ENCODE peak calls at places on chromosomes 5 and 9, in seven cellular contexts. D is brain microvascular endothelial cell, H is neural progenitor cell, C is HepG2, E is fibroblast of lung, X is AG04449, L is cardiac muscle cell. I is an unnamed sample.

GRCh38 chr9:121494192-121494591 is 5.5 kb downstream of the GGTA1 start:
- DNase-seq in D (no peak), H (no peak), C (no peak), E (no peak), X (no peak), L (no peak), I (no peak)

GRCh38 chr9:4366649-4367330 is 66.9 kb upstream of the GLIS3 start:
- DNase-seq in D (peak), H (peak), C (peak), E (peak), X (no peak), L (peak), I (peak)

GRCh38 chr9:98781588-98782383 is 14.6 kb downstream of the ANKS6 start:
- DNase-seq in D (no peak), H (no peak), C (peak), E (no peak), X (no peak), L (no peak), I (peak)

GRCh38 chr5:149325166-149325735 is 20.0 kb upstream of the GRPEL2 start:
- DNase-seq in D (no peak), H (no peak), C (no peak), E (peak), X (no peak), L (no peak), I (no peak)

GRCh38 chr5:172117977-172118701 is 69.9 kb downstream of the STK10 start:
- DNase-seq in D (no peak), H (no peak), C (no peak), E (no peak), X (no peak), L (no peak), I (no peak)

GRCh38 chr9:132150256-132150655 is 11.6 kb upstream of the NTNG2 start:
- DNase-seq in D (no peak), H (no peak), C (no peak), E (no peak), X (no peak), L (no peak), I (no peak)

GRCh38 chr9:133712221-133713100 is 25.7 kb downstream of the SARDH start:
- DNase-seq in D (no peak), H (no peak), C (no peak), E (no peak), X (no peak), L (no peak), I (no peak)

GRCh38 chr9:134851015-134851414 is 29.6 kb upstream of the FCN2 start:
- DNase-seq in D (no peak), H (no peak), C (no peak), E (no peak), X (no peak), L (no peak), I (no peak)

GRCh38 chr5:2725957-2726356 is 25.5 kb downstream of the IRX2 start:
- DNase-seq in D (no peak), H (no peak), C (no peak), E (no peak), X (no peak), L (no peak), I (no peak)

GRCh38 chr5:103582364-103582763 is 19.8 kb upstream of the NUDT12 start:
- DNase-seq in D (peak), H (peak), C (peak), E (peak), X (no peak), L (peak), I (no peak)

GRCh38 chr9:131036529-131037335 is 27.8 kb downstream of the LAMC3 start:
- DNase-seq in D (no peak), H (no peak), C (no peak), E (no peak), X (no peak), L (no peak), I (no peak)

GRCh38 chr5:1883925-1884637 is 1.4 kb upstream of the IRX4 start:
- DNase-seq in D (no peak), H (peak), C (no peak), E (no peak), X (no peak), L (no peak), I (no peak)

GRCh38 chr5:84597904-84598303 is 213.2 kb upstream of the EDIL3 start:
- DNase-seq in D (no peak), H (no peak), C (no peak), E (no peak), X (no peak), L (no peak), I (no peak)

GRCh38 chr5:93874080-93874479 is 132.7 kb upstream of the POU5F2 start:
- DNase-seq in D (no peak), H (no peak), C (no peak), E (no peak), X (no peak), L (no peak), I (no peak)

GRCh38 chr5:120734033-120734432 is 269.9 kb downstream of the PRR16 start:
- DNase-seq in D (no peak), H (peak), C (no peak), E (no peak), X (no peak), L (no peak), I (no peak)

GRCh38 chr5:133456933-133457402 is 155.4 kb downstream of the FSTL4 start:
- DNase-seq in D (no peak), H (no peak), C (peak), E (peak), X (no peak), L (no peak), I (no peak)

GRCh38 chr5:67577424-67577823 is 380.8 kb upstream of the CD180 start:
- DNase-seq in D (no peak), H (no peak), C (no peak), E (peak), X (no peak), L (no peak), I (no peak)

GRCh38 chr9:112754578-112754977 is 4.0 kb downstream of the SNX30 start:
- DNase-seq in D (no peak), H (no peak), C (no peak), E (peak), X (no peak), L (no peak), I (no peak)

GRCh38 chr9:135591491-135592330 is 30.2 kb downstream of the PAEP start:
- DNase-seq in D (no peak), H (no peak), C (no peak), E (no peak), X (no peak), L (no peak), I (no peak)

GRCh38 chr9:89978185-89978584 is 373.4 kb downstream of the GADD45G start:
- DNase-seq in D (peak), H (peak), C (no peak), E (peak), X (no peak), L (peak), I (no peak)
- TF ChIP-seq CTCF in D (peak), H (peak), C (peak), E (peak), X (peak), L (peak), I (peak)

GRCh38 chr5:141149812-141150211 is at the start of gene PCDHB6:
- DNase-seq in D (no peak), H (peak), C (peak), E (no peak), X (no peak), L (no peak), I (no peak)
- TF ChIP-seq CTCF in D (no peak), H (peak), C (peak), E (no peak), X (no peak), L (peak), I (no peak)

GRCh38 chr5:138789771-138790242 is 36.6 kb downstream of the CTNNA1 start:
- DNase-seq in D (peak), H (peak), C (peak), E (peak), X (no peak), L (peak), I (no peak)
- TF ChIP-seq CTCF in D (peak), H (peak), C (peak), E (peak), X (peak), L (peak), I (no peak)

DNA sequence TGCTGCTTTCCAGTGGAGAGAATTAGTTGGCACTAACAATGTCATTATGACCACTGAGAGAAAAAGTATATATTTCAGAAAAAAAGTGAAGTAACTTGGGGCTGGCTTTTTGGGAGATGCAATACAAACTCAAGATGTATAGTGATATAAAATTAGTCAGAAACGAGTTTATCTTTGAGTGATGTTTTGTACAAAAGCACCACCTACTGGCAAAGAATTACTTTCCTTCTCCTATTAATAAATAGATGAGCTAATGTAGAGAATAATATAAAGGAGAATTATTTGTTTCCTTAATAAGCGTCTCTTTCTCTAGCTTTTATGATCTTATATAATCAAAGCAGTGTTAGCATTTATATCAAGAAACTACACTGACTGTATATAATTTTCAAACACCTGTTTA is 158.8 kb downstream of the MEF2C start:
- DNase-seq in D (no peak), H (no peak), C (no peak), E (peak), X (no peak), L (no peak), I (no peak)
- TF ChIP-seq CTCF in D (peak), H (peak), C (no peak), E (peak), X (no peak), L (peak), I (no peak)

GRCh38 chr9:100354121-100354800 is 1.5 kb upstream of the TEX10 start:
- DNase-seq in D (no peak), H (no peak), C (no peak), E (no peak), X (no peak), L (no peak), I (no peak)
- TF ChIP-seq CTCF in D (peak), H (no peak), C (no peak), E (peak), X (no peak), L (no peak), I (no peak)

DNA sequence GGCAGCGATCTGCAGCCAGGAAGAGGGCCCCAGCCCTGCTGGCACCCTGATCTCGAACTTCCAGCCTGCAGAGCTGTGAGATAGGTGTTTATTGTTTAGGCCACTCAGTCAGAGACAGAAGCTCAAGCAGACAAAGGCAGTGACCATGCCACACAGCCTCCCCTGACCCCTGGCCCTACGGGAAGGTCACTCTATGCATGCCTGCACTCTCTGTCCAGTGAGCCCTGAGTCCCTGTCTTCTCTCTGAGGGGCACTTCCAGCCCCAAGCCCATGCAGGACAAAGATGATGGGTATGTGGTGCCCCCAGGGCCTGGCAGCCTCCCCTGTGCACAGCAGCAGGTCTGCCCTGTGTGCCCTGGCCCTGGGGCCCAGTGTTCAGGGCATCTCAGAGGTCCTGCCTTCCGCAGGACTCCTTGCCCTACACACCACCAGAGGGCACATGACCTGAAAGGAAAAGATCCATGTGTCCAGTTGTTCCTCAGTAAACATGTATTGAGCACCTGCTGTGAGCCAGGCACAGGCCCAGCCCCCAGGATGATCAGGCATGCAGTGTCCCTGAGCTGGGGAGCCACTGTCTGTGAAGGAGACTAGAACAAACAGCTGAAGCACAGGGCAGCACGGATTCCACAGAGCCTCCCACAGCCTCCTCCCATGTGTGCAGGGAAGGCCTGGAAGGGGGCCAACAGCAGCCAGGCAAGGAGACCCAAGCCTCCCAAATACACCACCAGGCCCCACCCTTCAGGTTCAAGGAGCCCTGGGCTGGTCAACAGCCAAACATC is 109.3 kb downstream of the ATPSCKMT start:
- DNase-seq in D (no peak), H (peak), C (peak), E (peak), X (no peak), L (no peak), I (no peak)
- TF ChIP-seq CTCF in D (peak), H (peak), C (peak), E (peak), X (peak), L (peak), I (no peak)

I was measured in stomach.